ENCODE peak calls at places on chromosomes 13 and 19, in four cellular contexts. F is ovary, X is stomach, W is A549. P is an unnamed sample.

GRCh38 chr19:996051-996838 is 4.0 kb upstream of the GRIN3B start:
- DNase-seq in F (peak), X (peak), W (peak), P (no peak)

GRCh38 chr13:34166406-34166805 is 348.5 kb downstream of the RFC3 start:
- DNase-seq in F (no peak), X (no peak), W (no peak), P (no peak)

GRCh38 chr19:610071-610800 is 20.6 kb downstream of the HCN2 start:
- DNase-seq in F (peak), X (peak), W (no peak), P (no peak)

GRCh38 chr19:29475469-29475868 is 50.3 kb upstream of the VSTM2B start:
- DNase-seq in F (no peak), X (no peak), W (no peak), P (no peak)

GRCh38 chr19:45632468-45633196 is 6.6 kb downstream of the EML2 start:
- DNase-seq in F (peak), X (peak), W (peak), P (peak)

GRCh38 chr13:40994581-40995230 is 24.4 kb downstream of the ELF1 start:
- DNase-seq in F (no peak), X (no peak), W (no peak), P (no peak)

GRCh38 chr13:105165449-105166125 is 1369.9 kb downstream of the EFNB2 start:
- DNase-seq in F (no peak), X (no peak), W (no peak), P (no peak)

GRCh38 chr13:75762066-75762937 is 126.2 kb downstream of the LMO7 start:
- DNase-seq in F (no peak), X (peak), W (peak), P (no peak)

GRCh38 chr19:16200038-16200775 is 2.5 kb downstream of the AP1M1 start:
- DNase-seq in F (no peak), X (no peak), W (peak), P (peak)

GRCh38 chr13:23433171-23434153 is at the start of gene SACS:
- DNase-seq in F (no peak), X (no peak), W (peak), P (no peak)
- H3K4me3 ChIP-seq in F (peak), X (peak), W (peak), P (peak)

GRCh38 chr13:113495494-113496251 is 5.2 kb upstream of the DCUN1D2 start:
- DNase-seq in F (no peak), X (no peak), W (no peak), P (no peak)

GRCh38 chr13:113491418-113491883 is 940 bp upstream of the DCUN1D2 start:
- DNase-seq in F (peak), X (peak), W (peak), P (no peak)

GRCh38 chr13:113491982-113492381 is 1.5 kb upstream of the DCUN1D2 start:
- DNase-seq in F (no peak), X (no peak), W (no peak), P (no peak)

GRCh38 chr13:113490496-113491417 is at the start of gene DCUN1D2:
- DNase-seq in F (peak), X (peak), W (peak), P (peak)

GRCh38 chr13:113493315-113493951 is 2.9 kb upstream of the DCUN1D2 start:
- DNase-seq in F (no peak), X (no peak), W (peak), P (no peak)
- TF ChIP-seq EP300 in F (no peak), X (no peak), W (no peak), P (no peak)

DNA sequence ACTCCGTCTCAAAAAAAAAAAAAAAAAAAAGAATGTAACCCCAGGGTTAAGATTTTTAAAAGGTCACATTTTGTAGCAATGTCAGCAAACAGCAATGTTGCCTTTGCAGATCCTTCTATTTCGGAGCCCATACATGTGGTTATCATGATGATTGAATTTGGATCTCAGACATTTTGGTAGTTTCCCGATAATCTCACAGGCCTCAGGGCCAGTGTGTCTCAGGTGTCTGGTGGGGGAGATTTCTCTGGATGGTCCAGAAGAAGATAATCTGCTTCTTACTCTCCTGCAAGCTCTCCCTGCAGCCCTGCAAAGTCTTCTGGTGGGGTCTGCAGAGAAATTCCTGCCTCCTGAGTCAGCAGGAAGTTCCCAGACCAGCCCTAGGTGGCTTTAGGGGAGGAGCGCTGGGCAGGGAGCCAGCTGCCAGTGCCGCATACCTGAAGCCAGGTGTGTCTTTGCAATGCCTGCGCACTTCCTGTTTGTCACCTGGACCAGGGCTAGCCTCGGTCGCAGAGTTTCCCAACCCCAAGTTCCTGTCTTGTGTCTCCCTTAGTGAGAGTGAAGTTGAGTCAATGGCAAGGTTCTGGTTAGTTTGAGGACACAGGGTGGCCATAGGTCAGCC is 1.4 kb downstream of the SH2D3A start:
- DNase-seq in F (no peak), X (peak), W (peak), P (peak)
- H3K4me3 ChIP-seq in F (no peak), X (peak), W (peak), P (peak)

GRCh38 chr19:38851622-38852230 is 1.9 kb upstream of the HNRNPL start:
- DNase-seq in F (peak), X (peak), W (peak), P (peak)
- TF ChIP-seq EP300 in F (peak), X (no peak), W (peak), P (peak)